ENCODE peak calls at places on chromosomes 4 and X, in eight cellular contexts. W is tibial nerve, R is H1, H is stomach, G is ascending aorta, I is Peyer's patch, O is endodermal cell, Z is mammary epithelial cell. X is an unnamed sample.

GRCh38 chr4:92825186-92825715 is 521.5 kb downstream of the GRID2 start:
- DNase-seq in W (no peak), O (no peak), I (no peak), H (no peak), Z (no peak), R (no peak), G (no peak), X (no peak)

GRCh38 chr4:127965062-127965802 is at the start of the genes ABHD18 and MFSD8:
- DNase-seq in R (peak; percentile 98), Z (peak; percentile 99), W (peak; percentile 97), O (peak; percentile 100), I (peak; percentile 98), G (peak; percentile 98), H (peak; percentile 100), X (peak; percentile 98)

GRCh38 chr4:101279377-101279871 is 67.9 kb downstream of the PPP3CA start:
- DNase-seq in G (peak; percentile 9), R (no peak), I (no peak), O (no peak), W (no peak), Z (no peak), H (no peak), X (no peak)

GRCh38 chr4:155742310-155743015 is 16.4 kb upstream of the GUCY1B1 start:
- DNase-seq in Z (no peak), R (no peak), I (no peak), W (no peak), G (no peak), O (no peak), H (no peak), X (no peak)

GRCh38 chrX:107577933-107578332 is 50.4 kb upstream of the PRPS1 start:
- DNase-seq in R (no peak), Z (no peak), W (no peak), H (no peak), G (no peak), O (no peak), I (no peak), X (no peak)

GRCh38 chrX:53263597-53264094 is 17.7 kb downstream of the IQSEC2 start:
- DNase-seq in O (no peak), R (no peak), W (no peak), I (no peak), G (no peak), H (no peak), Z (peak; percentile 73), X (no peak)

GRCh38 chr4:88240297-88240714 is 44.1 kb downstream of the PPM1K start:
- DNase-seq in G (peak; percentile 23), R (no peak), Z (no peak), I (no peak), O (no peak), H (no peak), W (no peak), X (no peak)

GRCh38 chr4:150078041-150078995 is at the start of gene DCLK2:
- DNase-seq in G (no peak), Z (peak; percentile 32), W (peak; percentile 17), I (peak; percentile 35), H (peak; percentile 55), O (peak; percentile 86), R (peak; percentile 3), X (peak; percentile 32)

GRCh38 chrX:103276581-103277002 is at the start of gene TCEAL5:
- DNase-seq in I (no peak), Z (no peak), R (no peak), G (no peak), H (no peak), W (no peak), O (no peak), X (no peak)

GRCh38 chrX:76555816-76556215 is 128.3 kb downstream of the MAGEE1 start:
- DNase-seq in Z (peak; percentile 12), R (no peak), I (no peak), W (no peak), G (no peak), H (no peak), O (peak; percentile 81), X (no peak)
- TF ChIP-seq CTCF in Z (peak; percentile 28), R (no peak), I (no peak), W (no peak), G (no peak), H (no peak), O (peak; percentile 74), X (no peak)

GRCh38 chr4:7812921-7813320 is 126.7 kb downstream of the AFAP1 start:
- DNase-seq in G (no peak), R (no peak), W (no peak), I (no peak), H (no peak), Z (no peak), O (no peak), X (no peak)

GRCh38 chr4:7813674-7814073 is 126.0 kb downstream of the AFAP1 start:
- DNase-seq in O (no peak), W (no peak), Z (peak; percentile 47), R (no peak), I (no peak), G (no peak), H (no peak), X (peak; percentile 67)

GRCh38 chr4:7812191-7812860 is 127.3 kb downstream of the AFAP1 start:
- DNase-seq in I (no peak), O (no peak), R (no peak), W (no peak), G (no peak), H (no peak), Z (no peak), X (no peak)

GRCh38 chr4:7810792-7811535 is 128.7 kb downstream of the AFAP1 start:
- DNase-seq in R (no peak), I (no peak), Z (no peak), H (no peak), O (no peak), W (no peak), G (no peak), X (no peak)

DNA sequence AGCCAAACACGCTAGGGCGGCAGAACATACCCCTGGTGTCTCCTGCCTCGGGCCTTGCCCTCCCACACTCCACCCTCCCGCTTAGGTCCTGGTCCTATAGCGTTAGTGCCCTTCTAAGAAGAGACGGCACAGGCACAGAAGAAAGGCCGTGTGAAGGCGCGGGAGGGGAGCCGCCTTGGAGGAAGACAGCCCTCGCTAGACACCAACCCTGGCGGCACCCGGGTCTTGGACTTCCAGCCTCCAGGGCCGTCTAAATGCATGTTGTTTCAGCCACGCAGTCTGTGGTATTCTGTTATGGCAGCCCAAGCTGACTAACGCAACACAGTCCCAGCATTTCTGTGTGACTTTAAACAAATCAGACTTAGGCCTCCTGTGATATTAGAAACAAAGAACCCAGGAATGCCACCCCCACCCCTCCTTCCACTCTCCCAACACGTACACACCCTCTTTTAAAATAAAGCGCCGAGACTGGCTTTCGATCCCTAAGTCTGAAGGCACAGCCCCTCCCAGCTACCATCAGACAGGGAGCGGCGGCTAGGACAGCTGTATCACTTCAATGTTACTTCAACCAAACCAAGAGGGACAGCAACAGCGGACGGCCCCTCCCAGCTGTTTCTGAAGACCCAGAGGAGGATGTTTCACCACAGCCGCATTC is 128.0 kb downstream of the AFAP1 start:
- DNase-seq in H (peak; percentile 50), W (peak; percentile 48), G (no peak), I (peak; percentile 24), O (no peak), R (no peak), Z (peak; percentile 11), X (no peak)
- H3K4me3 ChIP-seq in H (peak overlapping the region; percentile 3), W (no peak overlapping the region), G (no peak overlapping the region), I (no peak overlapping the region), O (no peak overlapping the region), R (no peak overlapping the region), Z (no peak overlapping the region), X (no peak overlapping the region)

DNA sequence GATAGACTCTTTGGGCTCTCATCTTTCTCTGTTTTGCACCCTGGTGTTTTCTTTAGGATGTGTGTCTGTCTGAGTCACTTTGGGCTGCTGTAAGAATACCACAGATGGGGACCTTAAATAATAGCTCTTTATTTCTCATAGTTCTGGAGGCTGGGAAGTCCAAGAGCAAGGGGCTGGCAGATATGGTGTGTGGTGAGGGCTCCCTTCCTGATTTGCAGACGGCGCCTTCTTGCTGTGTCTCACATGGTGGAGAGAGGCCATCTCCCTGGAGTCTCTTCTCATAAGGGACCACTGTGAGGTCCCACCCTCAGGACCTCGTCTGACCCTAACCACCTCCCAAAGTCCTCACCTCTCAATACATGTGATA is 93.7 kb upstream of the ADRA2C start:
- DNase-seq in O (no peak), W (no peak), Z (no peak), G (no peak), R (no peak), I (no peak), H (no peak), X (no peak)
- H3K27me3 ChIP-seq in O (no peaks in the 10 kb centered on the region), W (no peaks in the 10 kb centered on the region), Z (no peaks in the 10 kb centered on the region), G (no peaks in the 10 kb centered on the region), R (no peaks in the 10 kb centered on the region), I (no peaks in the 10 kb centered on the region), H (peaks cover 47% of the 10 kb centered on the region), X (peaks cover 4% of the 10 kb centered on the region)

DNA sequence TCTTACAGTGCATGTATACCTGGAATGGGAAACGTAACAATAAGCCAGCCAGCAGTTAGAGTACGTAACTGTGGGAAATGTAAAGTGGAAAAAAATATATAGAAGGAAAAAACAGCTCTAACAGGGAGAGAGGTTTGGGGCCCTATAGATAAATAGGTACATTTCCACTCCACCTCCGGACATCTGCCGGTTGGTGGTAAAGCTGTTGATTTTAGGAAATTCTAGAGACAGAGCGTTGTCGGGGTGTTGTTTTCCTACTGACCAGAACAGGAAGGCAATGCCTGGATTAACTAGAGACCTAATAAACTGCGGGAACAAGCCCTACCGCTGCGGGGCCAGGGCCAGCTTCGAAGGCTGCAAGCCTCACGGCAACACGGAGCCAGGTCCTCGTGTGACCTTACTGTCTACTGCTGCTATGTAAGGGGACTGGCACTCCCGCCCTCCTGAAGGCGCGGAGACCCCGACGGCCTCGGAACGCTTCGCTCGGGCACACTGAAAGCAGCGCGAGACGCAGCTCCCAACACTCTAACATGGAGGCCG is 757 bp upstream of the CDKN2AIP start:
- DNase-seq in W (peak; percentile 24), H (no peak), Z (no peak), O (no peak), R (peak; percentile 25), G (no peak), I (peak; percentile 49), X (no peak)
- TF ChIP-seq CTCF in W (no peak), H (no peak), Z (peak; percentile 9), O (no peak), R (no peak), G (no peak), I (peak; percentile 15), X (no peak)

DNA sequence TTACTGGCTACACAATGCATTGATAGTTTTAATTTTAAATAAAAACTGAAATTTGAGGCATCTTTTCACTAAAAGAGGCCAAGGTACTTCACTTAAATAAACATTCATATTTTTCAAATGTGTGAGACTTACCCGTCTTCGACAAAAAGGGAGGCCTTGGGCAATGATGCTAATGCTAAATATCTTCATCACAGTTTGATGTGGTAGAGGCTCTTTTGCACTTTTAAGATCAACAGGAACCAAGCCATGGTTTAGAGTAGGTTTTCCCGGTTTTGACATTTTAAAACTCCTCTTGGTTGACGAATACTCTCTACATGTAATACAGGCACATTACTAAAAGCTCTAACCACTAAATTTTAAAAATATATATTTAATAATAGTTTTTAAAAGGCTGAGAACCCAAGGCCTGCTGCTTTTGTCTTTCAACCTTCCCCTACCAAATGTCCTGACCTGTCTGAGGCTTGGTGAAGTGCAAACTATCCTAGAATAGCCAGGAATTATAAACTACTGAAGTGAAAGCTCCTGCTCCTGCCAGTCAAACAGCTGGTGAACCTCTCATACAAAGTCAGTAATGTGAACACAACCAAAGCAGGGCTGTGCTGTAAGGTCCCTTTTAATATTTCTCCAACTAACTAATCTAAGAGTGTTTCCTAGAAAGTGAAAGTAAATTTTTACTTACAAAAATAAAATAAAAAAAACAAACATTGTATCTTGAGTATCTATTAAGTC is 153.7 kb downstream of the FBXW7 start:
- DNase-seq in Z (no peak), G (no peak), W (no peak), R (no peak), H (no peak), O (no peak), I (no peak), X (no peak)
- H3K4me3 ChIP-seq in Z (no peak overlapping the region), G (peak overlapping the region; percentile 31), W (no peak overlapping the region), R (no peak overlapping the region), H (no peak overlapping the region), O (no peak overlapping the region), I (no peak overlapping the region), X (no peak overlapping the region)

GRCh38 chrX:90617710-90618325 is 696.1 kb downstream of the TGIF2LX start:
- DNase-seq in H (no peak), R (no peak), Z (no peak), O (no peak), W (no peak), I (no peak), G (no peak), X (no peak)
- H3K27me3 ChIP-seq in H (no peaks in the 10 kb centered on the region), R (no peaks in the 10 kb centered on the region), Z (no peaks in the 10 kb centered on the region), O (no peaks in the 10 kb centered on the region), W (no peaks in the 10 kb centered on the region), I (no peaks in the 10 kb centered on the region), G (no peaks in the 10 kb centered on the region), X (no peaks in the 10 kb centered on the region)